ENCODE peak calls at places on chromosomes 1 and 21, in four cellular contexts. O, C, Q and I are unnamed samples.

GRCh38 chr21:28636988-28637691 is 355.5 kb downstream of the LTN1 start:
- DNase-seq in C (peak; percentile 81), Q (no peak), O (no peak), I (no peak)

GRCh38 chr1:233327938-233328660 is 575 bp downstream of the MAP3K21 start:
- DNase-seq in O (peak; percentile 61), Q (no peak), C (peak; percentile 9), I (no peak)

GRCh38 chr1:221768444-221769066 is 26.7 kb upstream of the DUSP10 start:
- DNase-seq in Q (no peak), C (peak; percentile 29), O (no peak), I (no peak)

GRCh38 chr1:57831624-57832023 is 407.8 kb upstream of the DAB1 start:
- DNase-seq in C (peak; percentile 21), O (no peak), Q (no peak), I (no peak)

GRCh38 chr1:87155180-87155579 is 173.5 kb upstream of the LMO4 start:
- DNase-seq in Q (no peak), C (no peak), O (no peak), I (no peak)

GRCh38 chr1:53696990-53697389 is 42.0 kb downstream of the GLIS1 start:
- DNase-seq in O (no peak), C (no peak), Q (no peak), I (no peak)

GRCh38 chr1:156152628-156153027 is 757 bp upstream of the SEMA4A start:
- DNase-seq in C (no peak), Q (no peak), O (no peak), I (no peak)

GRCh38 chr21:40568756-40569155 is 278.2 kb downstream of the DSCAM start:
- DNase-seq in O (no peak), C (no peak), Q (no peak), I (no peak)

GRCh38 chr1:22731924-22732522 is 21.4 kb downstream of the EPHB2 start:
- DNase-seq in C (peak; percentile 57), O (peak; percentile 50), Q (no peak), I (no peak)

GRCh38 chr1:228088586-228089498 is 6.3 kb downstream of the ARF1 start:
- DNase-seq in C (peak; percentile 41), O (no peak), Q (no peak), I (peak; percentile 25)

GRCh38 chr1:117695796-117696505 is 90.1 kb downstream of the TENT5C start:
- DNase-seq in C (peak; percentile 89), O (no peak), Q (no peak), I (no peak)

GRCh38 chr21:46622226-46622625 is 13.2 kb upstream of the PRMT2 start:
- DNase-seq in C (peak; percentile 49), Q (no peak), O (peak; percentile 81), I (no peak)

GRCh38 chr1:43005460-43006351 is 47.0 kb upstream of the SLC2A1 start:
- DNase-seq in Q (no peak), C (no peak), O (peak; percentile 88), I (no peak)

GRCh38 chr1:5256793-5257192 is 602.4 kb downstream of the AJAP1 start:
- DNase-seq in C (no peak), O (no peak), Q (no peak), I (no peak)

GRCh38 chr1:169584483-169585144 is 1.7 kb downstream of the F5 start:
- DNase-seq in Q (no peak), O (no peak), C (no peak), I (no peak)

GRCh38 chr1:119080586-119080985 is 59.9 kb downstream of the WARS2 start:
- DNase-seq in Q (no peak), C (peak; percentile 97), O (peak; percentile 32), I (no peak)

GRCh38 chr1:27527223-27527856 is 37.4 kb upstream of the WASF2 start:
- DNase-seq in O (peak; percentile 87), C (peak; percentile 55), Q (no peak), I (peak; percentile 45)

GRCh38 chr1:226870323-226871046 is at the start of gene PSEN2:
- DNase-seq in Q (peak; percentile 26), O (peak; percentile 74), C (peak; percentile 63), I (peak; percentile 34)

GRCh38 chr1:166069390-166069789 is 97.4 kb downstream of the FAM78B start:
- DNase-seq in C (no peak), O (peak; percentile 76), Q (no peak), I (no peak)

GRCh38 chr1:35532497-35533226 is 24.5 kb downstream of the KIAA0319L start:
- DNase-seq in Q (no peak), C (peak; percentile 30), O (no peak), I (no peak)

GRCh38 chr1:12098786-12099185 is 35.7 kb downstream of the TNFRSF8 start:
- DNase-seq in C (no peak), Q (no peak), O (no peak), I (no peak)

GRCh38 chr1:99682291-99682751 is 36.4 kb downstream of the PALMD start:
- DNase-seq in C (peak; percentile 73), O (no peak), Q (no peak), I (no peak)

DNA sequence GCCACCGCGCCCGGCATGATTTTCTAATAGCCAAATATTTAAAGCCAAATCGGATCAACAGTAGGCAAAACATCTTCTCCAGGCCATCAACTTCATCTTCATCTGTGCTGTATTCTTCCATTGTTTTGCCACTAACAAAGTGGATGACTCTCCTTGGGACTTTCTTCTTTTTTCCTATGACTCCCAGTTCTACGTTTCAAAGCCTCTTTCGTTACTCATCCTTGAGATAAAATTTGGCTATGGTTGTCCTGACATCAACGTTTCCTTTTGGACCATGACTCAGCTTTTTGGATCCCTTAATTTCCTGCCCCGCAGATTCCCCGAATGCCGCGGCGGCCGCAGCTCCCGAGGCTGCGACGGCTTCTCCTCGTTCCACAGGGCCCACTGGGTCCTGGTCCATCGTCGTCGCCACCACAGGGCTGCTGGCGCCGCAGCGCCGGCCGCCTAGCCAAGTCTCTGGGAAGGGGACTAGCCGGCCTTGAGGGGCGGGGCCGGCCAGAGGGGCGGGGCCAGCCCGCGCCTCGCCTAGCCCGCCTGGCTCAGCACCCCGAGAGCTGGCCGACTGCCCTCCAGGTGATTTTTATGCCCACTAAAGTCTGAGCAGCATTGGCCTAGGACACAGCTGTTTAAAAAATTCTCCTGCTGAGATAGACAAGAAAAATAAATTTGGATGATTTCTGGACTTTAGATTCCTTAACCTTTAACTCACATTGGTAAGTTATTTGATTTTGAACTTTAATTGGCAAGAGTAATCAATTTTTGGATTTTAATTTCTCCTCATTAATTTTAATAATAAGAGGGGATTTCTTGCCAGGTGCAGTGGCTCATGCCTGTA is 93.9 kb downstream of the ADCY10 start:
- DNase-seq in Q (peak; percentile 41), O (peak; percentile 84), C (peak; percentile 94), I (peak; percentile 46)
- H3K4me3 ChIP-seq in Q (peak overlapping the region; percentile 4), O (peak overlapping the region; percentile 6), C (no peak overlapping the region), I (peak overlapping the region; percentile 52)

GRCh38 chr1:193069748-193070394 is 10.5 kb downstream of the RO60 start:
- DNase-seq in Q (no peak), C (peak; percentile 18), O (peak; percentile 44), I (no peak)
- TF ChIP-seq CTCF in Q (peak; percentile 69), C (peak; percentile 30), O (peak; percentile 61), I (no peak)

DNA sequence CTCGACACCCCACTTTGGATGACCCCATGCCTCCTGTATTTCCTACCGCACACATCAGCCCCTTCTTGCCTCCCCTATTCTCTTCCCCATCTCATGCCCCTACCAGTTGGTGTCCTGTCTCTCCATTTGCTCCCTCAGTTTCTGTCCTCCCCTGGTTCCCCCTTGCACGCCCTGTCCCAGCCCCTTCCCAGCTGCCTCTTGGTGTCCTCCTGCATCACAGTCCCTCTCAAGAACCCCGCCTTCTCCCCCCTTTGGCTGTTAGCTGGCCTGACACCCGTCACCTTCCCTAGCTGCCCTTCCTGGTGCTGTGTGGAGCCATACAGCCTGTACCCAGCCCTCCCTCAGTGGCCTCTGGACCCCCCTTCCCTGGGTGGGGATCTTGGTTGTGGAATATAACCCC is 41.5 kb upstream of the NFASC start:
- DNase-seq in Q (no peak), C (no peak), O (peak; percentile 32), I (peak; percentile 60)
- H3K27me3 ChIP-seq in Q (peaks cover 24% of the 10 kb centered on the region), C (peaks cover 72% of the 10 kb centered on the region), O (peaks cover 10% of the 10 kb centered on the region), I (no peaks in the 10 kb centered on the region)

DNA sequence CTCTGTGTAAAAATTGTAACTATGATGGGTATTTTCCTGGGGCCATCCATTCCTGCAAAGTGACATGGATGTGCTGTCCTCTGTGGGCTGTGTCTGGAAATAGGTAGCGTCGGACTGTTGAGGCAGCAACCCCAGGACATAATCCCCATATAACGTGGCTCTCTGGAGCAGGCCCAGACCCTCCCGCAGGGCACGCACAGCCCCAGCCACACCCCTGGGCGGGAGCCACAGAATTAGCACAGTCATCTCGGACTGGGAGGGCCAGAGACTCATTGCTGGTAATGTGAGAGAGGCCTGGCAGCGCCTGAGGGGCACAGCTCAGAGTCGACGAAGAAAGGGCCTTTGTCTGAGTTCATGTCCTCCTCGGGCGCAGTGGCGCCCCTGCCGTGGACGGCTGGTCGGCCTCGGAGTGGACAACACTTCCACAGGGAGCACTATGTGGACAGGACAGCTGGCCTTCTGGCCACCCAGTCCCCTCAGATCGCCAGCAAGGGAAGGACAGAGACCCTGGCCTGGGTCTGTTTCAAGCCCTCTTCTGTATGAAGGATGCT is 20.1 kb downstream of the SIM2 start:
- DNase-seq in Q (peak; percentile 52), C (no peak), O (no peak), I (peak; percentile 66)
- H3K4me3 ChIP-seq in Q (no peak overlapping the region), C (no peak overlapping the region), O (no peak overlapping the region), I (no peak overlapping the region)

DNA sequence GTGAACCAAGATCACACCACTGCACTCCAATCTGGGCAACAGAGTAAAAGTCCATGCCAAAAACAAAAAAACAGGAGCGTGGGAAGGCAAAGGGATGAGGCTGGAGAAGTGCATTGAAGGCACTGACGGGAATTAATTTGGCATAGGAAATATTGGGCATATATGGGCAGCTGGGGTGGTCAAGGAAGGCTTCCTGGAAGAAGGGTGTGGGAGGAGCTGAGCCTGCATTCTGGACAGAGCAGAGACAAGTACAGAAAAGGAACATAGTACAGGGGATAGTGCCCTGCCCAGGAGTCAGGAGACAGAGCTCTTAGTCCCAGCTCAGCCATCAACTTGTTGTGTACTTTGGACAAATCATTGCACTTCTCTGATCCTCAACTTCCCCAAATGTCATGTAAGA is 11.7 kb downstream of the SDC3 start:
- DNase-seq in O (no peak), Q (no peak), C (no peak), I (no peak)
- TF ChIP-seq CTCF in O (no peak), Q (no peak), C (no peak), I (no peak)

GRCh38 chr1:98046031-98046641 is 125.3 kb upstream of the DPYD start:
- DNase-seq in O (peak; percentile 71), C (peak; percentile 63), Q (no peak), I (peak; percentile 26)
- H3K27me3 ChIP-seq in O (peaks cover 91% of the 10 kb centered on the region), C (peaks cover 98% of the 10 kb centered on the region), Q (no peaks in the 10 kb centered on the region), I (peaks cover 3% of the 10 kb centered on the region)

GRCh38 chr1:207055386-207056001 is 2.4 kb downstream of the PFKFB2 start:
- DNase-seq in C (no peak), Q (no peak), O (no peak), I (no peak)

GRCh38 chr1:207054476-207054875 is 1.4 kb downstream of the PFKFB2 start:
- DNase-seq in O (no peak), Q (no peak), C (no peak), I (no peak)

GRCh38 chr1:207058878-207059867 is 6.1 kb downstream of the PFKFB2 start:
- DNase-seq in O (peak; percentile 51), C (no peak), Q (no peak), I (no peak)

GRCh38 chr1:207058252-207058651 is 5.2 kb downstream of the PFKFB2 start:
- DNase-seq in O (no peak), Q (no peak), C (no peak), I (no peak)

DNA sequence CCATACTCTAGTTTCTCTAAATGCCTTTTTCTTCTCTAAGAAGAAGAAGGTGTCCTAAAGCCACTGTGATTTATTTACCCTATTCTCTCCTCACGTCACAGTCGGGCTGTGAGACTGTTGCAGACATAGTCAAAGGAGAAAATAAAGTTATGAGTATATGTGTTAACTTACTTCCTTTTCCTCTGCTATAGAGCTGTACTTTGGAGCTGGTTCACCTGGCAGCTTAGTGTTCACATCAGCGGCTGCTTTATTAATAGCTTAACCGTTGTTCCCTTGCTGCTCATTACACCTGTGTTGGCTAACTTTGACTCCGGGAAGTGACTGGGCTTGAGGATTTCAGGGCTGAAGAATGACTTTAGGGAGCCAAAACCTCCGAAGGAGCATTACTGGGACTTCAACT is 3.6 kb downstream of the PFKFB2 start:
- DNase-seq in Q (no peak), O (no peak), C (no peak), I (no peak)
- H3K4me3 ChIP-seq in Q (no peak overlapping the region), O (no peak overlapping the region), C (no peak overlapping the region), I (no peak overlapping the region)